ENCODE peak calls at places on chromosomes 13 and 19, in seven cellular contexts. H, S, T, L, F, G and C are unnamed samples.

GRCh38 chr19:31416548-31416947 is 67.3 kb upstream of the TSHZ3 start:
- DNase-seq in H (no peak), S (no peak), T (no peak), L (no peak), F (no peak), G (no peak), C (no peak)

GRCh38 chr19:17470204-17470841 is at the start of gene SLC27A1:
- DNase-seq in H (peak), S (peak), T (peak), L (peak), F (peak), G (peak), C (peak)

GRCh38 chr19:8028951-8029491 is 23.5 kb upstream of the CCL25 start:
- DNase-seq in H (peak), S (no peak), T (peak), L (peak), F (no peak), G (no peak), C (no peak)

GRCh38 chr13:101579291-101579802 is 126.9 kb downstream of the ITGBL1 start:
- DNase-seq in H (peak), S (peak), T (peak), L (no peak), F (no peak), G (peak), C (no peak)

GRCh38 chr13:45928843-45929242 is 77.3 kb upstream of the SIAH3 start:
- DNase-seq in H (peak), S (peak), T (no peak), L (no peak), F (no peak), G (no peak), C (no peak)

GRCh38 chr13:69595181-69595580 is 512.4 kb upstream of the ATXN8OS start:
- DNase-seq in H (no peak), S (no peak), T (no peak), L (no peak), F (no peak), G (no peak), C (no peak)

GRCh38 chr13:46469064-46469463 is 82.0 kb upstream of the RUBCNL start:
- DNase-seq in H (peak), S (peak), T (peak), L (no peak), F (no peak), G (peak), C (no peak)

GRCh38 chr13:33251131-33251629 is 34.4 kb downstream of the STARD13 start:
- DNase-seq in H (peak), S (peak), T (peak), L (no peak), F (peak), G (peak), C (no peak)

GRCh38 chr13:40316301-40316700 is 350.1 kb downstream of the FOXO1 start:
- DNase-seq in H (no peak), S (no peak), T (no peak), L (no peak), F (no peak), G (no peak), C (no peak)

GRCh38 chr19:3129112-3129511 is 6.7 kb upstream of the GNA15 start:
- DNase-seq in H (peak), S (peak), T (peak), L (no peak), F (peak), G (peak), C (no peak)

GRCh38 chr13:32581177-32581786 is 5.0 kb upstream of the PDS5B start:
- DNase-seq in H (peak), S (peak), T (peak), L (no peak), F (no peak), G (peak), C (no peak)

GRCh38 chr13:70424428-70424827 is 316.2 kb upstream of the KLHL1 start:
- DNase-seq in H (no peak), S (no peak), T (no peak), L (no peak), F (no peak), G (no peak), C (no peak)

GRCh38 chr13:105670179-105671015 is 865.1 kb downstream of the EFNB2 start:
- DNase-seq in H (no peak), S (no peak), T (no peak), L (no peak), F (no peak), G (no peak), C (no peak)

GRCh38 chr13:112719556-112719955 is 29.7 kb downstream of the ATP11A start:
- DNase-seq in H (no peak), S (no peak), T (no peak), L (no peak), F (no peak), G (no peak), C (no peak)

GRCh38 chr13:41178040-41178439 is 16.3 kb downstream of the KBTBD7 start:
- DNase-seq in H (peak), S (no peak), T (peak), L (no peak), F (no peak), G (peak), C (no peak)

GRCh38 chr13:109309625-109310363 is 476.6 kb downstream of the IRS2 start:
- DNase-seq in H (no peak), S (no peak), T (no peak), L (no peak), F (no peak), G (no peak), C (no peak)

GRCh38 chr13:102978168-102978567 is 88.0 kb downstream of the SLC10A2 start:
- DNase-seq in H (peak), S (no peak), T (peak), L (no peak), F (no peak), G (no peak), C (no peak)

GRCh38 chr13:28564030-28564429 is 69.1 kb upstream of the FLT1 start:
- DNase-seq in H (no peak), S (no peak), T (no peak), L (no peak), F (no peak), G (no peak), C (no peak)

GRCh38 chr19:35995655-35995993 is 636 bp downstream of the SDHAF1 start:
- DNase-seq in H (peak), S (peak), T (peak), L (no peak), F (no peak), G (peak), C (peak)

GRCh38 chr19:51572415-51572814 is 1.3 kb downstream of the ZNF175 start:
- DNase-seq in H (no peak), S (no peak), T (peak), L (no peak), F (no peak), G (peak), C (no peak)

GRCh38 chr13:114019367-114019766 is 45.5 kb upstream of the C13orf46 start:
- DNase-seq in H (no peak), S (peak), T (peak), L (no peak), F (no peak), G (no peak), C (peak)

GRCh38 chr19:33236696-33237390 is 11.2 kb upstream of the SLC7A10 start:
- DNase-seq in H (no peak), S (no peak), T (no peak), L (no peak), F (no peak), G (no peak), C (no peak)

GRCh38 chr13:85099245-85099644 is 700.0 kb downstream of the SLITRK6 start:
- DNase-seq in H (no peak), S (no peak), T (no peak), L (no peak), F (no peak), G (no peak), C (no peak)

GRCh38 chr13:112716841-112717520 is 27.1 kb downstream of the ATP11A start:
- DNase-seq in H (no peak), S (no peak), T (no peak), L (no peak), F (no peak), G (no peak), C (no peak)

GRCh38 chr19:38690832-38691231 is 43.4 kb downstream of the ACTN4 start:
- DNase-seq in H (no peak), S (no peak), T (peak), L (no peak), F (no peak), G (no peak), C (no peak)

GRCh38 chr19:18895828-18896341 is at the start of gene CERS1:
- DNase-seq in H (no peak), S (peak), T (no peak), L (no peak), F (no peak), G (no peak), C (peak)

GRCh38 chr13:66994097-66994496 is 236.0 kb downstream of the PCDH9 start:
- DNase-seq in H (peak), S (peak), T (peak), L (peak), F (no peak), G (peak), C (peak)

GRCh38 chr19:54299515-54299914 is 13.5 kb downstream of the LILRA5 start:
- DNase-seq in H (no peak), S (no peak), T (no peak), L (no peak), F (no peak), G (no peak), C (no peak)

GRCh38 chr19:38729653-38730469 is 14.4 kb downstream of the CAPN12 start:
- DNase-seq in H (peak), S (peak), T (peak), L (peak), F (no peak), G (peak), C (peak)

GRCh38 chr13:113936166-113936565 is 37.7 kb downstream of the C13orf46 start:
- DNase-seq in H (no peak), S (no peak), T (no peak), L (no peak), F (no peak), G (no peak), C (no peak)

GRCh38 chr13:111590796-111591195 is 270.4 kb downstream of the TEX29 start:
- DNase-seq in H (no peak), S (no peak), T (no peak), L (no peak), F (no peak), G (no peak), C (no peak)

GRCh38 chr19:35236638-35237400 is 8.3 kb upstream of the FAM187B start:
- DNase-seq in H (no peak), S (peak), T (no peak), L (no peak), F (no peak), G (no peak), C (no peak)

GRCh38 chr19:14411161-14411560 is 8.0 kb downstream of the DDX39A start:
- DNase-seq in H (no peak), S (no peak), T (no peak), L (no peak), F (no peak), G (no peak), C (no peak)

GRCh38 chr13:46593403-46593802 is 40.4 kb downstream of the LRCH1 start:
- DNase-seq in H (no peak), S (no peak), T (no peak), L (no peak), F (no peak), G (no peak), C (no peak)

GRCh38 chr13:37870895-37871550 is 1.5 kb upstream of the TRPC4 start:
- DNase-seq in H (peak), S (peak), T (peak), L (no peak), F (peak), G (peak), C (no peak)

GRCh38 chr13:37870489-37870845 is 895 bp upstream of the TRPC4 start:
- DNase-seq in H (no peak), S (no peak), T (no peak), L (no peak), F (no peak), G (no peak), C (no peak)

GRCh38 chr13:37869506-37869755 is 141 bp downstream of the TRPC4 start:
- DNase-seq in H (peak), S (no peak), T (no peak), L (no peak), F (no peak), G (no peak), C (no peak)

GRCh38 chr13:37868691-37869505 is 674 bp downstream of the TRPC4 start:
- DNase-seq in H (peak), S (peak), T (peak), L (no peak), F (no peak), G (peak), C (peak)

GRCh38 chr13:37869756-37870488 is at the start of gene TRPC4:
- DNase-seq in H (peak), S (peak), T (peak), L (peak), F (peak), G (peak), C (peak)
- TF ChIP-seq CTCF in H (peak), S (peak), T (peak), L (peak), F (peak), G (peak), C (peak)

GRCh38 chr19:58387338-58388174 is 487 bp downstream of the RPS5 start:
- DNase-seq in H (no peak), S (no peak), T (no peak), L (no peak), F (no peak), G (no peak), C (peak)
- TF ChIP-seq CTCF in H (no peak), S (no peak), T (no peak), L (no peak), F (no peak), G (no peak), C (no peak)

DNA sequence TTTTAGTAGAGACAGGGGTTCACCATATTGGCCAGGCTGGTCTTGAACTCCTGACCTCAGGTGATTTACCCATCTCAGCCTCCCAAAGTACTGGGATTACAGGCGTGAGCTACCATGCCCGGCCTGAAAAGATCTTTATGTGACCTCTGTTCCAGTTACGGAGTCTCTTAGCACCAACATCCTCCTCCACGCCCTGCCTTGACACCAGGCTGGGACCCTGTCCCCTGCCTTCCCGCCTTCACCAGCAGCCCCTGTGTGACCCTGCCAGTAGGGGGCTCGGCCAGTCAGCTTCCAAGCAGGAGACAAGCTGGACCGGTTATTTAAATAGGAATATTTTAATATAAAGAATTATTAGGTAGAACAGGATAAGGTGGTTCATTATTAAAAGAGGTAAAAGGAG is 54.2 kb downstream of the GPR12 start:
- DNase-seq in H (no peak), S (no peak), T (no peak), L (no peak), F (no peak), G (no peak), C (peak)
- TF ChIP-seq CTCF in H (no peak), S (no peak), T (peak), L (peak), F (no peak), G (no peak), C (no peak)

DNA sequence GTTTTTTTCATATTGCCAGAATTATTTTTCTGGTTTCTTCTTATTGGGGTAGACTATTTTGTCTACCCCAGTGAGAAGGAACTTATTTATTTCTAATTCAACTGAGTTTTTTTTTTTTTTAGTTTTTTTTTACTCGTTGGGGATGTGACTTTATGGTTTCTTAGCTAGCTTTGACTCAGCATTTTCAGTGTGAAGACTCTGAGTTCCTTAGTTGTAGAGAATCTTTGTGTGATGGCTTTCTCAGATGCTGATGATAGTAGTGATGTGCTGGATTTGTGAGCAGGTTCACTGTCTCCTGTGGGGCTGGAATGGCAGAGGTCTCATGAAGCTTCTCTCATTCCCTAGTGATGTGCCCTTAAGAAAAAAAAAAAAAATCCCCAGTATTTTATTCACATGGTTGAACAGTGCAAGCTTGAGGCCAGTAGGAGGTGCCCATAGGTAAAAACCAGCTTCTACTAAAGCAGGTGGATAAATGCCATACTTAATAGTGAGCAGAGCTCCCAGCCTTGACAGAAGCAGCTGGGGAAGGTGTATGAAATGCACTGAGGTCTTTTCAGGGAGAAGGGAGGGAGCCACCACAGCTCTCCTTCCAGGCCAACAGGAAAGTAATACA is 106.2 kb upstream of the KLF5 start:
- DNase-seq in H (no peak), S (peak), T (no peak), L (no peak), F (no peak), G (no peak), C (no peak)
- TF ChIP-seq CTCF in H (no peak), S (peak), T (no peak), L (peak), F (no peak), G (no peak), C (no peak)

DNA sequence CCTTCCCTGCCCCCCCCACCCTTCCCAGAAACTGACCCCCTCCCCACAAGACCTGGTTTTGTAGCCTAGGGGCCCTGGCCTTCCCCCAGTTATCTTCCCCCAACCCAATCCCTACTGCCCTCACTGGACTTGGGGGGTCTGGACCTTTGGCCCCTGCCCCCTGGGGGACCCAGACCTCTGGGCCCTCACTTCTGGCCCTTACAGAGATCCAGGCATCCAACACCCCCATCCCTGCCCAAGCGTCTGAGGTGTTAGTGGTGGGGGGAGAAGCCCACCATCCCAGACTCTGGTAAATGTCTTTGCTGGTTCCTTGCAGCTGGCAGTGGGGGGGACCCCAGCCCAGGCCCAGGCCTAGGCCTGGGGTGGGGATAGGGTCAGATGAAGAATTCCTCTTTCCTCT is 3.5 kb upstream of the ZNF428 start:
- DNase-seq in H (no peak), S (no peak), T (no peak), L (no peak), F (no peak), G (no peak), C (no peak)
- TF ChIP-seq CTCF in H (no peak), S (no peak), T (no peak), L (no peak), F (no peak), G (no peak), C (no peak)

DNA sequence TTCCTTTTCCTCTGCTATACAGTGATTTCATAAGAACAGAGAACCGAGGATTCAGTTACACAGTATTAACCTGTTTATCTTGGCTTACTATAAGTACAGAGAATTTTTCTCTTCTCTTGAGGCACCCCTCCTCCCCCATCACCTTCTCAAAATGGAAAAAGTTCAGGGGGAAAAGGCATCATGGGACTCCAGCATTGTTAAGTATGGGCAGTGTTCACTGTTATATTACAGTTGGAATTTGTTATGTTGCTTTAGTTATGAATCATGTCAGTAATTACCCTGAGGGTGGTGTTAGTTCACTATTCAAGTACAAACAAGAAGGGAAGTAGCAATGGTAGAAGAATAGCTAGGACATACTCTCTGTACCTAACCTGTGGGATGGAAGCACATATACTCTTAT is 12.1 kb downstream of the LPAR6 start:
- DNase-seq in H (peak), S (peak), T (peak), L (no peak), F (peak), G (peak), C (no peak)
- TF ChIP-seq CTCF in H (no peak), S (no peak), T (no peak), L (no peak), F (no peak), G (no peak), C (no peak)